ENCODE peak calls at places on chromosomes 3 and 15, in four cellular contexts. M is suprapubic skin, L is HCT116, K is GM12892. X is an unnamed sample.

GRCh38 chr3:127697531-127698240 is 24.9 kb downstream of the ABTB1 start:
- DNase-seq in M (peak; percentile 85), K (peak; percentile 39), L (peak; percentile 50), X (peak; percentile 81)

GRCh38 chr15:32908135-32908801 is 190.5 kb downstream of the GREM1 start:
- DNase-seq in M (no peak), K (peak; percentile 15), L (no peak), X (no peak)

GRCh38 chr3:162984752-162985151 is 1488.1 kb downstream of the OTOL1 start:
- DNase-seq in L (no peak), M (no peak), K (no peak), X (no peak)

GRCh38 chr3:42847731-42848130 is 27.9 kb downstream of the CYP8B1 start:
- DNase-seq in K (no peak), L (no peak), M (peak; percentile 76), X (no peak)

GRCh38 chr3:157544501-157545139 is 41.4 kb upstream of the VEPH1 start:
- DNase-seq in M (no peak), K (no peak), L (no peak), X (no peak)

GRCh38 chr15:38564557-38565286 is at the start of gene RASGRP1:
- DNase-seq in M (no peak), K (peak; percentile 60), L (no peak), X (peak; percentile 66)

GRCh38 chr3:174330303-174330702 is 528.8 kb upstream of the NAALADL2 start:
- DNase-seq in L (no peak), K (no peak), M (no peak), X (no peak)

GRCh38 chr3:46763178-46763577 is 45.5 kb upstream of the PRSS50 start:
- DNase-seq in M (no peak), K (no peak), L (no peak), X (no peak)

GRCh38 chr3:115227461-115227860 is 80.4 kb upstream of the ZBTB20 start:
- DNase-seq in M (no peak), L (no peak), K (no peak), X (no peak)

GRCh38 chr15:100001405-100001804 is 268.2 kb upstream of the LYSMD4 start:
- DNase-seq in M (no peak), K (no peak), L (no peak), X (no peak)

GRCh38 chr3:171363211-171363610 is 97.0 kb downstream of the TNIK start:
- DNase-seq in M (no peak), L (no peak), K (no peak), X (no peak)

GRCh38 chr3:105504440-105504951 is 137.8 kb downstream of the ALCAM start:
- DNase-seq in K (no peak), M (no peak), L (no peak), X (no peak)

GRCh38 chr3:172622916-172623700 is 87.8 kb downstream of the NCEH1 start:
- DNase-seq in L (no peak), K (no peak), M (no peak), X (peak; percentile 66)

GRCh38 chr3:29065211-29065785 is 215.6 kb upstream of the RBMS3 start:
- DNase-seq in M (peak; percentile 65), L (no peak), K (no peak), X (no peak)

GRCh38 chr3:10195692-10196091 is 31.0 kb downstream of the IRAK2 start:
- DNase-seq in M (no peak), L (no peak), K (no peak), X (no peak)

GRCh38 chr3:129313983-129314756 is 35.5 kb downstream of the HMCES start:
- DNase-seq in L (no peak), M (peak; percentile 71), K (no peak), X (peak; percentile 73)

GRCh38 chr3:63960048-63960711 is 48.0 kb upstream of the SCAANT1 start:
- DNase-seq in L (peak; percentile 4), K (no peak), M (no peak), X (peak; percentile 63)

GRCh38 chr3:20052851-20053250 is 12.6 kb downstream of the KAT2B start:
- DNase-seq in L (no peak), K (no peak), M (no peak), X (no peak)

GRCh38 chr3:29901097-29901496 is 620.2 kb downstream of the RBMS3 start:
- DNase-seq in M (no peak), L (no peak), K (no peak), X (no peak)

GRCh38 chr3:71724171-71724453 is 1.1 kb downstream of the EIF4E3 start:
- DNase-seq in K (no peak), M (no peak), L (no peak), X (no peak)

GRCh38 chr3:71725279-71725991 is at the start of gene EIF4E3:
- DNase-seq in K (peak; percentile 51), L (no peak), M (peak; percentile 71), X (peak; percentile 60)

GRCh38 chr3:71726106-71726505 is 904 bp upstream of the EIF4E3 start:
- DNase-seq in L (no peak), M (no peak), K (no peak), X (no peak)

GRCh38 chr3:71723452-71724170 is 1.6 kb downstream of the EIF4E3 start:
- DNase-seq in M (no peak), L (no peak), K (peak; percentile 12), X (no peak)

GRCh38 chr3:71724584-71725278 is 471 bp downstream of the EIF4E3 start:
- DNase-seq in M (peak; percentile 73), K (peak; percentile 34), L (no peak), X (peak; percentile 5)
- TF ChIP-seq POLR2A in M (no peak), K (no peak), L (no peak), X (no peak)

DNA sequence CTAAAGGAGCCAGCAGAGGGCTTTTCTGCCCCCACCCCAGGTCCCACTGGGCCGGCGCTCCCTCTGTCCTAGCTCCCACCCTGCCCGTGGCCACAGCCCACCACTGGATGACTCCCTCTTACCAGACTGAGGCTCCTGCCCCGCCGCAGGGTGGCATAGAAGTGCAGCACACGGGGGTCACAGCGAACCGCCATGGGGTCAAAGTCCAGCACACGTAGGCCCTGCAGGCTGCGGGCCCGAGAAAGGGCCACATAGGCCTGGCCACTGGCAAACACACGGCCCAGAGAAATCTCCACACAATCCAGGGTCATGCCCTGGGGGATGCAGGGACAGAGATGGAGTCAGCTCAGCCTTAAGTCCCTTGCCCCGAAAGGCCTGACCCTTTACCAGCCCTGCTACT is 9.0 kb downstream of the PIF1 start:
- DNase-seq in M (no peak), K (no peak), L (no peak), X (no peak)
- TF ChIP-seq POLR2A in M (no peak), K (no peak), L (no peak), X (no peak)

GRCh38 chr15:48972750-48973503 is 9.2 kb upstream of the SHC4 start:
- DNase-seq in K (no peak), L (no peak), M (no peak), X (no peak)

GRCh38 chr15:48974865-48975264 is 11.1 kb upstream of the SHC4 start:
- DNase-seq in K (no peak), L (peak; percentile 8), M (no peak), X (peak; percentile 22)

GRCh38 chr15:48975713-48976419 is 12.1 kb upstream of the SHC4 start:
- DNase-seq in L (peak; percentile 51), K (peak; percentile 70), M (peak; percentile 81), X (peak; percentile 87)

GRCh38 chr15:48978638-48979037 is 14.9 kb upstream of the SHC4 start:
- DNase-seq in M (no peak), K (no peak), L (no peak), X (no peak)

DNA sequence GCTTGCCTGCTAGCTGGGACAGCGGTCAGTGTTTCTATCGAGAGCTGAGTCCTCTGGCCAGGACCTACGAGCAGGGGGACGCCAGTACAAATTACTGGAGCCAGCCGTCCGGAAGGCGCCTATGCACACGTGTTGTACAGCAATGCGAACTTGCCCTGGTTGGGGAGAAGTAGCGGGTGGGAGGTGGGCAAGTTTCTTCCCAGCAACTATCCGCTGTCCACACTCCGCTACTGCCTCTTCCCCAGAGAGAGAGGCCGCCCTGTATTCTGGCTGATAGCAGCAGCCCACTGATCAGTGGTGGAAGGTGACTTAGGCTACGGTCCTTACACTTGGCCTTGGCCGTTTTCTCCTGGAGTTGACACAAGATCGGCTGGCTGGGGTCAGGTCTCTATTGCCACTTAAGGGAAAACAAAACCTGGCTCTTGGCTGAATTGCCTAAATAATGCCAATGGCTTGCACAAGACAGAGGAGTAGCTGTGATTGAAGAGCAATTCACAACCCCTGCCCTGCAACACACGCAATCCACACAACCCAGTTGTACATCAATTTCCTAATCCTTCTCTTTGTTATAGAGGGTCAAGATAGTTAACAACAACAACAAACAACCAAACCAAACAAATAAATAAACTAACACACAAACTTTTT is 12.8 kb upstream of the SHC4 start:
- DNase-seq in L (no peak), K (no peak), M (no peak), X (no peak)
- TF ChIP-seq POLR2A in L (no peak), K (no peak), M (no peak), X (no peak)

GRCh38 chr3:14402304-14402811 is at the start of gene SLC6A6:
- DNase-seq in K (peak; percentile 95), L (peak; percentile 92), M (peak; percentile 97), X (peak; percentile 82)

GRCh38 chr3:14405120-14405885 is 2.9 kb downstream of the SLC6A6 start:
- DNase-seq in M (no peak), L (no peak), K (no peak), X (no peak)

GRCh38 chr3:14404396-14405119 is 2.2 kb downstream of the SLC6A6 start:
- DNase-seq in M (no peak), L (no peak), K (no peak), X (no peak)

GRCh38 chr3:14401692-14402303 is 608 bp upstream of the SLC6A6 start:
- DNase-seq in K (no peak), L (no peak), M (peak; percentile 71), X (no peak)

DNA sequence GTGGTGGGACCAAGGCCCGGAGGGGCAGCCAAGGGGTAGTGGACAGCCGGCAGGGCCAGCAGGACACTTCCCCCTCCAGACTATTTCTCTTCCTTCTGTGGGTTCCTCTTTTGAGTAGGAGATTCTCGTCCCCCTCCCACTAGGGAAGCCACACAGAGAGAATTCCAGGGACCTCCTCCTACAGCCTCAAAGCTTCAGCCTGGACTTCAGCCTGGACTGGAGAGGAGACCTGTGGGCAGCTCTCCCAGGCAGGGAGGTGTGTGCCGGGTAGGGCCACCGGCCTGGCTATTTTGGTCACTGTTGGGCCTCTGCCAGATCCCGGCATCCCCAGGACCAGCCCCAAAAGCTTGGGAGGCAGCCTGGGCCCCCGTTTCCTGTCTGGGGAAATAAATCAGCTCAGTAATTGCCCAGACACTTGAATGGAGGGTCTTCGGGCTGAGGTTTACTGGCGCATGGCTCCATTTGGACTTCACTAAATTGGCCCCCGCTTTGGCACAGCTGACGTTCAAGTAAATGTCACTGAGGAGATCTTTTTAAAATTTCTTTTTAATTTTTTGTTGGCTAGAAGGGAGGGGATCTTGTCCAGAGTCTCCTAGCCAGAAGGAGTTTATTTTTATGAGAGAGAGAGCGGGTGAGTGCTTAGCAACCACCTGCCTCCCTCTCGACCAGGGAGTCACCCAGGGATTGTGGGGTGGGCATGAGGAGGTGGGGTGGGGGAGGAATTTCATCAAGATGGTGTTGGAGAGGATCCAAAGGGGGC is 1.4 kb downstream of the SLC6A6 start:
- DNase-seq in L (no peak), K (no peak), M (no peak), X (no peak)
- TF ChIP-seq POLR2A in L (no peak), K (no peak), M (no peak), X (peak; percentile 6)